ENCODE peak calls at places on chromosome 1, in six cellular contexts. P, E, O, V, B and G are unnamed samples.

GRCh38 chr1:198775606-198776005 is 136.8 kb downstream of the PTPRC start:
- DNase-seq in O (no peak), B (no peak), E (no peak), P (no peak), V (no peak), G (no peak)

GRCh38 chr1:100896481-100896982 is 642 bp downstream of the SLC30A7 start:
- DNase-seq in P (peak), E (peak), B (peak), V (no peak), O (peak), G (peak)

GRCh38 chr1:13749543-13750307 is 49.7 kb downstream of the PRDM2 start:
- DNase-seq in V (peak), E (peak), O (no peak), B (peak), P (peak), G (peak)

GRCh38 chr1:214216779-214217178 is 64.2 kb upstream of the SMYD2 start:
- DNase-seq in P (no peak), E (peak), B (no peak), V (no peak), O (peak), G (peak)

GRCh38 chr1:204146965-204147364 is 4.9 kb downstream of the ETNK2 start:
- DNase-seq in V (no peak), O (no peak), E (no peak), P (no peak), B (no peak), G (no peak)

GRCh38 chr1:31344503-31344902 is 28.4 kb downstream of the FABP3 start:
- DNase-seq in P (no peak), B (no peak), V (no peak), E (no peak), O (no peak), G (no peak)

GRCh38 chr1:100700586-100700985 is 19.0 kb upstream of the VCAM1 start:
- DNase-seq in B (no peak), V (no peak), O (no peak), E (no peak), P (no peak), G (no peak)

GRCh38 chr1:110324667-110325066 is 14.5 kb upstream of the RBM15 start:
- DNase-seq in V (no peak), O (no peak), P (no peak), B (no peak), E (no peak), G (no peak)

GRCh38 chr1:58874757-58875755 is 91.2 kb upstream of the JUN start:
- DNase-seq in E (no peak), B (peak), V (no peak), P (no peak), O (peak), G (peak)

GRCh38 chr1:32991386-32991785 is 26.8 kb upstream of the RNF19B start:
- DNase-seq in E (peak), O (no peak), V (no peak), B (no peak), P (no peak), G (peak)

GRCh38 chr1:182054698-182055326 is 6.7 kb downstream of the ZNF648 start:
- DNase-seq in E (peak), O (peak), B (peak), P (peak), V (no peak), G (peak)

GRCh38 chr1:225999912-226000337 is 782 bp upstream of the SDE2 start:
- DNase-seq in B (peak), O (no peak), V (no peak), P (no peak), E (no peak), G (peak)

GRCh38 chr1:235275223-235275622 is 52.8 kb downstream of the ARID4B start:
- DNase-seq in O (no peak), E (no peak), V (no peak), B (no peak), P (no peak), G (no peak)

GRCh38 chr1:224732367-224733006 is 116.4 kb downstream of the CNIH3 start:
- DNase-seq in B (no peak), V (peak), E (no peak), P (no peak), O (no peak), G (peak)

GRCh38 chr1:246162560-246162959 is 344.5 kb downstream of the SMYD3 start:
- DNase-seq in E (peak), P (no peak), V (no peak), O (no peak), B (no peak), G (no peak)

GRCh38 chr1:110007045-110007444 is 22.5 kb downstream of the AHCYL1 start:
- DNase-seq in V (no peak), P (no peak), B (no peak), E (no peak), O (no peak), G (no peak)

GRCh38 chr1:144101397-144102050 is 129.7 kb upstream of the FAM72C start:
- DNase-seq in B (no peak), O (no peak), V (peak), E (peak), P (peak), G (no peak)

GRCh38 chr1:56532359-56532696 is 47.0 kb downstream of the PLPP3 start:
- DNase-seq in E (no peak), B (no peak), V (no peak), P (no peak), O (no peak), G (no peak)